ENCODE peak calls at places on chromosome 12, in seven cellular contexts. S is tibial artery, N is ecto neural progenitor cell, R is A172, Q is iris pigment epithelial cell, D is trophoblast cell, I is Right ventricle myocardium superior. O is an unnamed sample.
A peak's percentile ranks its signal among the peaks of the same experiment; 100 is the strongest.

GRCh38 chr12:24997970-24998582 is 49.2 kb upstream of the BCAT1 start:
- DNase-seq in S (no peak), N (no peak), R (peak; percentile 44), Q (peak; percentile 93), D (no peak), I (no peak), O (no peak)

GRCh38 chr12:13049816-13050215 is 5.6 kb downstream of the FAM234B start:
- DNase-seq in S (no peak), N (no peak), R (no peak), Q (peak; percentile 81), D (no peak), I (no peak), O (no peak)

GRCh38 chr12:81835783-81836182 is 76.6 kb upstream of the PPFIA2 start:
- DNase-seq in S (no peak), N (no peak), R (no peak), Q (no peak), D (no peak), I (no peak), O (no peak)

GRCh38 chr12:92469837-92470236 is 233.0 kb upstream of the PLEKHG7 start:
- DNase-seq in S (no peak), N (no peak), R (no peak), Q (peak; percentile 71), D (no peak), I (peak; percentile 73), O (no peak)

GRCh38 chr12:27571463-27571862 is 47.5 kb downstream of the PPFIBP1 start:
- DNase-seq in S (no peak), N (no peak), R (peak; percentile 81), Q (peak; percentile 94), D (no peak), I (no peak), O (no peak)

GRCh38 chr12:12723147-12723680 is 6.0 kb downstream of the CDKN1B start:
- DNase-seq in S (no peak), N (no peak), R (no peak), Q (no peak), D (no peak), I (no peak), O (no peak)

GRCh38 chr12:86261142-86261541 is 5.0 kb upstream of the MGAT4C start:
- DNase-seq in S (no peak), N (no peak), R (no peak), Q (peak; percentile 35), D (no peak), I (no peak), O (no peak)

GRCh38 chr12:10607885-10608458 is 5.4 kb downstream of the MAGOHB start:
- DNase-seq in S (no peak), N (no peak), R (no peak), Q (peak; percentile 10), D (no peak), I (no peak), O (no peak)

GRCh38 chr12:89345830-89346740 is 6.2 kb downstream of the DUSP6 start:
- DNase-seq in S (peak; percentile 68), N (peak; percentile 83), R (peak; percentile 65), Q (peak; percentile 86), D (no peak), I (peak; percentile 81), O (peak; percentile 65)

GRCh38 chr12:119229837-119230236 is 51.1 kb downstream of the HSPB8 start:
- DNase-seq in S (no peak), N (peak; percentile 85), R (peak; percentile 57), Q (peak; percentile 8), D (peak; percentile 43), I (no peak), O (no peak)

GRCh38 chr12:125183187-125184067 is 118.2 kb downstream of the AACS start:
- DNase-seq in S (peak; percentile 77), N (peak; percentile 97), R (peak; percentile 49), Q (peak; percentile 80), D (peak; percentile 41), I (peak; percentile 86), O (peak; percentile 82)

GRCh38 chr12:84070311-84070710 is 842.3 kb downstream of the SLC6A15 start:
- DNase-seq in S (no peak), N (no peak), R (peak; percentile 61), Q (peak; percentile 97), D (no peak), I (peak; percentile 27), O (peak; percentile 41)

GRCh38 chr12:4307593-4308333 is 13.2 kb upstream of the TIGAR start:
- DNase-seq in S (peak; percentile 79), N (peak; percentile 90), R (peak; percentile 55), Q (peak; percentile 80), D (peak; percentile 73), I (peak; percentile 69), O (peak; percentile 83)

GRCh38 chr12:124466200-124467128 is 100.9 kb downstream of the NCOR2 start:
- DNase-seq in S (peak; percentile 74), N (no peak), R (peak; percentile 67), Q (peak; percentile 91), D (peak; percentile 35), I (peak; percentile 81), O (no peak)

O was measured in ureter.